ENCODE peak calls at places on chromosomes 12 and 14, in ten cellular contexts. V, N, H, W, Q, C, D, L, A and Y are unnamed samples.

GRCh38 chr12:14781563-14781962 is 21.7 kb downstream of the WBP11 start:
- DNase-seq in V (no peak), N (no peak), H (no peak), W (no peak), Q (no peak), C (no peak), D (no peak), L (no peak), A (no peak), Y (no peak)

GRCh38 chr14:18688346-18688745 is 87.4 kb downstream of the OR11H12 start:
- DNase-seq in V (no peak), N (no peak), H (no peak), W (no peak), Q (no peak), C (no peak), D (no peak), L (no peak), A (no peak), Y (no peak)

GRCh38 chr12:50174971-50175715 is 8.0 kb upstream of the CERS5 start:
- DNase-seq in V (no peak), N (peak; percentile 85), H (peak; percentile 83), W (no peak), Q (no peak), C (no peak), D (peak; percentile 89), L (peak; percentile 87), A (no peak), Y (peak; percentile 54)

GRCh38 chr12:53989227-53990113 is 4.5 kb downstream of the HOXC10 start:
- DNase-seq in V (no peak), N (peak; percentile 88), H (peak; percentile 74), W (no peak), Q (no peak), C (peak; percentile 33), D (peak; percentile 52), L (peak; percentile 68), A (peak; percentile 57), Y (no peak)

GRCh38 chr12:6551063-6551461 is 4.8 kb downstream of the IFFO1 start:
- DNase-seq in V (no peak), N (peak; percentile 82), H (no peak), W (no peak), Q (no peak), C (no peak), D (peak; percentile 50), L (no peak), A (no peak), Y (no peak)

GRCh38 chr14:22837750-22838538 is 1.6 kb downstream of the MMP14 start:
- DNase-seq in V (no peak), N (peak; percentile 60), H (peak; percentile 55), W (peak; percentile 46), Q (no peak), C (no peak), D (peak; percentile 80), L (peak; percentile 71), A (peak; percentile 58), Y (no peak)

GRCh38 chr14:29814153-29815057 is 113.2 kb downstream of the PRKD1 start:
- DNase-seq in V (no peak), N (no peak), H (no peak), W (no peak), Q (no peak), C (no peak), D (peak; percentile 63), L (no peak), A (no peak), Y (no peak)

GRCh38 chr12:24095245-24095644 is 145.8 kb upstream of the SOX5 start:
- DNase-seq in V (no peak), N (no peak), H (no peak), W (no peak), Q (no peak), C (no peak), D (no peak), L (no peak), A (no peak), Y (no peak)

GRCh38 chr14:32593290-32593942 is 264.3 kb downstream of the AKAP6 start:
- DNase-seq in V (no peak), N (peak; percentile 94), H (no peak), W (no peak), Q (peak; percentile 85), C (no peak), D (peak; percentile 59), L (no peak), A (peak; percentile 42), Y (peak; percentile 84)

GRCh38 chr14:32584079-32584478 is 255.0 kb downstream of the AKAP6 start:
- DNase-seq in V (no peak), N (no peak), H (no peak), W (no peak), Q (no peak), C (no peak), D (no peak), L (no peak), A (peak; percentile 94), Y (no peak)

GRCh38 chr14:32590157-32590556 is 261.1 kb downstream of the AKAP6 start:
- DNase-seq in V (no peak), N (no peak), H (no peak), W (no peak), Q (no peak), C (no peak), D (no peak), L (no peak), A (no peak), Y (no peak)

DNA sequence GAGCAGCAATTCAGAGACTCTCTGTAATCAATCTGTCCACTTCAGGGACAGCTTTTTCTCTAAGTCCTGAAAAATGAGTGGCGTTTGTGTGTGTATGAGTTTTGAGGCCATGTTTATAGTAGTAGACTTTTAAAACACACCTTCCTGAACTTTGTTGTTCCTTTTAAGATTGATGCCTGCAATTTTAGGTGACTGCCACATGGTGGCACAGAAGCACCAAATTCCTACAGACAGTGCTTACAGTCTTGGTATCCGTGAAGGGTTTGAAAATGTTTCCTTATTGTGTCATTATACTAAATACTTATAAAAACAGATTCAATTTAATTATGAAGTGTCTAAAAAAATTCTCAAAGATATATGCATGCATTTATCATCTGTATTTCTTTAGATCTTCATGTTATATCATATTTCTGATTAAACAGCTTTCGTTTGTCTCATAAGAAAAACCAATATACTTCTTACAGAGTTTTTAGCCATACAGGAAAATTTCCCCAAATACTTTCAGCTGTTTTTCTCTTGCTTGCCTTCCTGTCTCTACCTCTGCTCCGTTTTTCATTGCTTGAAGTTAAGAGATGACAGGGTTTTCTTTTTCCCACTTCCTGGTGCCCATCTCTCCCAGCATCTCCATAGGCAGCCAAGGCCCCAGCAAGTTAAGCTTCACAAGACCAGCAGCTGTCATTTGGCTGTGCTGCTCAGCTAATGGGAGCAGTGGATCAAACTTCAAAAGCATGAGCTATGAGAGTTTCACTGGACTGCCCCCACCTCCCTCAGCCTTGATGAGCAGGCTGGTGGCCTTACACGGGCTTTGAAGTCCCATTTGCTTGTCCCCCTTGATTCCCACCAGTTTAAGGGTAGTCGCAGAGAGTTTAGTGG is 259.6 kb downstream of the AKAP6 start:
- DNase-seq in V (no peak), N (peak; percentile 46), H (peak; percentile 18), W (no peak), Q (no peak), C (peak; percentile 42), D (peak; percentile 74), L (peak; percentile 74), A (peak; percentile 21), Y (no peak)
- TF ChIP-seq CTCF in V (peak; percentile 27), N (peak; percentile 68), H (peak; percentile 58), W (peak; percentile 44), Q (peak; percentile 83), C (peak; percentile 80), D (peak; percentile 82), L (peak; percentile 92), A (peak; percentile 80), Y (peak; percentile 72)

GRCh38 chr14:92651793-92652382 is 96.5 kb downstream of the LGMN start:
- DNase-seq in V (no peak), N (no peak), H (no peak), W (peak; percentile 89), Q (no peak), C (no peak), D (no peak), L (no peak), A (no peak), Y (no peak)

GRCh38 chr14:92651106-92651792 is 97.2 kb downstream of the LGMN start:
- DNase-seq in V (no peak), N (no peak), H (no peak), W (peak; percentile 86), Q (no peak), C (peak; percentile 59), D (no peak), L (no peak), A (no peak), Y (no peak)

GRCh38 chr14:92653162-92653651 is 95.2 kb downstream of the LGMN start:
- DNase-seq in V (no peak), N (no peak), H (no peak), W (peak; percentile 66), Q (no peak), C (no peak), D (no peak), L (no peak), A (no peak), Y (no peak)

GRCh38 chr14:92654206-92654901 is 94.1 kb downstream of the LGMN start:
- DNase-seq in V (no peak), N (no peak), H (no peak), W (no peak), Q (no peak), C (no peak), D (no peak), L (no peak), A (no peak), Y (no peak)

DNA sequence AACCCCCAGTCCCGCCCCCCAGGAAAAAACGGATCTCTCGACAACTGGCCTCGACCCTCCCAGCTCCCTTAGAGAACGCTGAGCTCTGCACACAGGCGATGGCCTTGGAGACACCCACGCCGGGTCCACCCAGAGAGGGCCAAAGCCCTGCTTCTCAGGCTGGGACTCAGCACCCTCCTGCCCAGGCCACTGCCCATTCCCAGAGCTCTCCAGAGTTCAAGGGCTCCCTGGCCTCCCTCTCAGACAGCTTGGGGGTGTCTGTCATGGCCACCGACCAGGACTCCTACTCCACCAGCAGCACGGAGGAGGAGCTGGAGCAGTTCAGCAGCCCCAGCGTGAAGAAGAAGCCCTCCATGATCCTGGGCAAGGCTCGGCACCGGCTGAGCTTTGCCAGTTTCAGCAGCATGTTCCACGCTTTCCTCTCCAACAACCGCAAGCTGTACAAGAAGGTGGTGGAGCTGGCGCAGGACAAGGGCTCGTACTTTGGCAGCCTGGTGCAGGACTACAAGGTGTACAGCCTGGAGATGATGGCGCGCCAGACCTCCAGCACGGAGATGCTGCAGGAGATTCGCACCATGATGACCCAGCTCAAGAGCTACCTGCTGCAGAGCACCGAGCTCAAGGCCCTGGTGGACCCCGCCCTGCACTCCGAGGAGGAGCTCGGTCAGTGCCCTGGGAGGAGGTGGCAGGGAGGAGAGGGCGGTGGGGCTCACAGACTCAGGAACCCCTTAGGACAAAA is 95.8 kb downstream of the LGMN start:
- DNase-seq in V (no peak), N (no peak), H (no peak), W (no peak), Q (no peak), C (no peak), D (no peak), L (no peak), A (no peak), Y (no peak)
- H3K4me3 ChIP-seq in V (peak overlapping the region; percentile 40), N (no peak overlapping the region), H (no peak overlapping the region), W (peak overlapping the region; percentile 58), Q (no peak overlapping the region), C (peak overlapping the region; percentile 35), D (no peak overlapping the region), L (no peak overlapping the region), A (no peak overlapping the region), Y (no peak overlapping the region)

GRCh38 chr12:120737557-120738251 is 12.1 kb downstream of the ACADS start:
- DNase-seq in V (no peak), N (no peak), H (no peak), W (no peak), Q (no peak), C (no peak), D (peak; percentile 17), L (peak; percentile 68), A (no peak), Y (no peak)
- TF ChIP-seq CTCF in V (no peak), N (peak; percentile 21), H (peak; percentile 11), W (no peak), Q (peak; percentile 75), C (no peak), D (peak; percentile 44), L (peak; percentile 50), A (peak; percentile 41), Y (peak; percentile 39)

DNA sequence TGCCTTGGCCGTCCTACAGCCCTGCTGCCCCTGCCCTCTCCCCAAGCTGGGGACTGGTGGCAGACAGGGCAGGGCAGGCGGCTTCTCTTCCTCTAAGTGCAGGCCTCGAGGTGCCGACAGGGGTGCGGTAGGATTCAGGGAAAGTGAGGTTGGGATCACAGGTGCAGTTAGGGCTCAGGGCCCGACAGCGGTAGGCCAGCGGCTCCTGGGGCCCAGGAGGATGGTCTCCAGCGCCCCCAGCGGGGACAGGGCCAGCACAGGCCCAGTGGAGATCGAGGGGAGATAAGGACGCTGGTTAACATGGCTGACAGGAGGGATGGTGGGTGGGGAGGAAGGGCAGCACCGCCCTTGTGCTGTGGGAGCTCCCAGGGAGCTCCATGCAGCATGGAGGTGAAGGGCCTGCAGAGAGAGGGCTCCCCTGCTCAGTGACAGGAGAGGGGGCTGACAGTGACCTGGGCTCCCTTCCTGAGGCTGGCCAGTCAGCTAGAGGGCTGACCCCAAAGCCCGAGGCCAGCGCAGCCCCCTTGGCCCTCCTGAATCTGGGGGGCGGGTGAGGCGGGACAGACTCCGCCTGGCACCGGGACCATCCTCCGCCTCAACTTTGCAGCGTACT is 860 bp upstream of the CRIP1 start:
- DNase-seq in V (no peak), N (no peak), H (peak; percentile 61), W (no peak), Q (no peak), C (no peak), D (no peak), L (peak; percentile 92), A (no peak), Y (no peak)
- H3K4me3 ChIP-seq in V (peak overlapping the region; percentile 82), N (no peak overlapping the region), H (no peak overlapping the region), W (peak overlapping the region; percentile 83), Q (no peak overlapping the region), C (no peak overlapping the region), D (no peak overlapping the region), L (peak overlapping the region; percentile 61), A (no peak overlapping the region), Y (no peak overlapping the region)